ENCODE peak calls at places on chromosomes 12 and 14, in five cellular contexts. H is GM23338, I is ovary, X is uterus, R is prostate gland. V is an unnamed sample. For H3K4me1, the result is how much of the 10 kb centered on the place peaks cover.

GRCh38 chr14:68772761-68773381 is 20.0 kb downstream of the ZFP36L1 start:
- DNase-seq in H (no peak), I (no peak), X (no peak), R (no peak), V (no peak)

GRCh38 chr12:76563061-76563460 is 3.5 kb upstream of the OSBPL8 start:
- DNase-seq in H (no peak), I (no peak), X (no peak), R (no peak), V (no peak)

GRCh38 chr12:21677622-21678277 is 20.1 kb upstream of the LDHB start:
- DNase-seq in H (no peak), I (no peak), X (no peak), R (no peak), V (no peak)

GRCh38 chr14:98369344-98369743 is 902.7 kb downstream of the BCL11B start:
- DNase-seq in H (no peak), I (no peak), X (no peak), R (no peak), V (no peak)

GRCh38 chr14:52951730-52952481 is 1.1 kb upstream of the FERMT2 start:
- DNase-seq in H (peak), I (no peak), X (peak), R (peak), V (no peak)

GRCh38 chr12:104121001-104121400 is 17.0 kb downstream of the NFYB start:
- DNase-seq in H (no peak), I (no peak), X (no peak), R (no peak), V (no peak)

GRCh38 chr12:132488127-132489077 is 1.5 kb upstream of the FBRSL1 start:
- DNase-seq in H (no peak), I (peak), X (peak), R (no peak), V (peak)

GRCh38 chr12:52175411-52176350 is 16.1 kb downstream of the KRT80 start:
- DNase-seq in H (no peak), I (no peak), X (no peak), R (peak), V (no peak)

GRCh38 chr12:100820314-100820713 is 25.7 kb downstream of the ANO4 start:
- DNase-seq in H (no peak), I (no peak), X (no peak), R (no peak), V (no peak)

GRCh38 chr12:21527451-21528180 is 1.5 kb downstream of the SPX start:
- DNase-seq in H (peak), I (peak), X (no peak), R (peak), V (peak)

GRCh38 chr14:39266589-39266870 is 32.8 kb downstream of the MIA2 start:
- DNase-seq in H (no peak), I (peak), X (peak), R (peak), V (peak)

GRCh38 chr14:94649543-94650443 is 37.6 kb downstream of the SERPINA3 start:
- DNase-seq in H (no peak), I (no peak), X (no peak), R (no peak), V (no peak)

GRCh38 chr14:51269634-51270033 is 29.6 kb downstream of the TMX1 start:
- DNase-seq in H (no peak), I (no peak), X (no peak), R (no peak), V (no peak)

GRCh38 chr12:54853933-54854538 is at the start of gene MUCL1:
- DNase-seq in H (peak), I (no peak), X (no peak), R (peak), V (no peak)

GRCh38 chr14:52481864-52482263 is 70.4 kb downstream of the TXNDC16 start:
- DNase-seq in H (no peak), I (no peak), X (no peak), R (no peak), V (no peak)

GRCh38 chr14:31181271-31181670 is 26.3 kb downstream of the HECTD1 start:
- DNase-seq in H (no peak), I (no peak), X (no peak), R (no peak), V (no peak)

GRCh38 chr14:44803239-44803905 is 158.4 kb downstream of the KLHL28 start:
- DNase-seq in H (peak), I (no peak), X (no peak), R (no peak), V (no peak)

GRCh38 chr14:51304428-51304827 is 64.4 kb downstream of the TMX1 start:
- DNase-seq in H (peak), I (no peak), X (no peak), R (no peak), V (no peak)

GRCh38 chr14:32494566-32495434 is 165.7 kb downstream of the AKAP6 start:
- DNase-seq in H (no peak), I (no peak), X (no peak), R (no peak), V (peak)

GRCh38 chr14:75399819-75400678 is 27.8 kb upstream of the JDP2 start:
- DNase-seq in H (no peak), I (peak), X (peak), R (peak), V (peak)

GRCh38 chr12:53254816-53255545 is 13.1 kb upstream of the ESPL1 start:
- DNase-seq in H (no peak), I (no peak), X (no peak), R (no peak), V (no peak)

GRCh38 chr12:17017402-17017801 is 411.4 kb upstream of the LMO3 start:
- DNase-seq in H (no peak), I (no peak), X (no peak), R (no peak), V (no peak)

GRCh38 chr14:83042858-83043257 is 1509.2 kb upstream of the SEL1L start:
- DNase-seq in H (no peak), I (no peak), X (no peak), R (no peak), V (no peak)

GRCh38 chr12:68641138-68641537 is 30.4 kb downstream of the RAP1B start:
- DNase-seq in H (no peak), I (no peak), X (no peak), R (no peak), V (no peak)

GRCh38 chr12:110741795-110742717 is 635 bp downstream of the PPP1CC start:
- DNase-seq in H (peak), I (no peak), X (peak), R (no peak), V (no peak)

GRCh38 chr12:75257510-75257909 is 47.9 kb upstream of the KCNC2 start:
- DNase-seq in H (no peak), I (no peak), X (no peak), R (no peak), V (no peak)

GRCh38 chr12:84056-84455 is 17.5 kb downstream of the IQSEC3 start:
- DNase-seq in H (no peak), I (no peak), X (no peak), R (peak), V (no peak)

GRCh38 chr12:8499616-8500015 is 13.7 kb upstream of the CLEC4D start:
- DNase-seq in H (peak), I (no peak), X (no peak), R (no peak), V (no peak)

GRCh38 chr12:25051171-25051570 is 102.3 kb upstream of the BCAT1 start:
- DNase-seq in H (no peak), I (no peak), X (no peak), R (no peak), V (no peak)

GRCh38 chr12:68636268-68636667 is 25.6 kb downstream of the RAP1B start:
- DNase-seq in H (no peak), I (no peak), X (no peak), R (no peak), V (no peak)

GRCh38 chr12:68198490-68199086 is 27.0 kb downstream of the IL26 start:
- DNase-seq in H (no peak), I (no peak), X (no peak), R (no peak), V (no peak)

GRCh38 chr14:106802413-106803364 is 1276.3 kb downstream of the TMEM121 start:
- DNase-seq in H (no peak), I (no peak), X (no peak), R (no peak), V (no peak)

GRCh38 chr12:96294831-96295230 is 100.7 kb downstream of the ELK3 start:
- DNase-seq in H (no peak), I (no peak), X (no peak), R (no peak), V (no peak)

GRCh38 chr12:128783129-128783574 is 40.6 kb downstream of the SLC15A4 start:
- DNase-seq in H (no peak), I (no peak), X (peak), R (no peak), V (no peak)

DNA sequence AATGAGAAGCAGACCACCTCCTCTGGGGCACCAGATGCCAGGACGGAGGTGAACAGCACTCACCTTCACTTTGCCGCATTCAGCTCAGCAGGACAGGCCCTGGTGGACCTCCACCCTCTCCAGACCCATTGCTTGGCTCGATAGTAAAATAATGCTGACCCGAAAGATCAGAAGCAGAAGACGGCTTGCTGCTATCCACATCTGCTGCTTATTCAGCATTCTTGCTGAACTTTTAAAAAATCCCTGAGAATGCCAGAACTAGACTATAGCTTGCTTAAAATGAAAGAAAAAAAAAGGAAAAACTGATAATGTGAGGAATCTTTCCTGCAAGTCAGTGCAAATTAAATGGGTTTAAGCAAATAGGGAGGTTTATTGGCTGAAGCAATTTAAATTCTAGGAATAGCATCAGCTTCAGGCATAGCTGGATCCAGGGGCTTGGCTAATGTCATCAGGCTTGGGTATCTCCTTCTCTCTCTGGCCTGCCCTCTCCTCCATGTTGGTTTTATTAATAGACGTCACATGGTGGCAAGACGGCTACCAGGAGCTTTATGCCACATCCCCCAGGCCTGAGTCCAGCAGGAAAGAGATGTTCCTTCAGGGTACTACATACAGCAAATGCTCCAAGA is 137.9 kb downstream of the SCARB1 start:
- DNase-seq in H (no peak), I (no peak), X (no peak), R (no peak), V (no peak)
- H3K27ac ChIP-seq in H (no peak), I (no peak), X (no peak), R (no peak), V (peak)

GRCh38 chr14:67359775-67360468 is at the start of the genes ATP6V1D and EIF2S1:
- DNase-seq in H (peak), I (peak), X (peak), R (peak), V (peak)
- H3K4me1 ChIP-seq in H (under half), I (under half), X (under half), R (under half), V (under half)

DNA sequence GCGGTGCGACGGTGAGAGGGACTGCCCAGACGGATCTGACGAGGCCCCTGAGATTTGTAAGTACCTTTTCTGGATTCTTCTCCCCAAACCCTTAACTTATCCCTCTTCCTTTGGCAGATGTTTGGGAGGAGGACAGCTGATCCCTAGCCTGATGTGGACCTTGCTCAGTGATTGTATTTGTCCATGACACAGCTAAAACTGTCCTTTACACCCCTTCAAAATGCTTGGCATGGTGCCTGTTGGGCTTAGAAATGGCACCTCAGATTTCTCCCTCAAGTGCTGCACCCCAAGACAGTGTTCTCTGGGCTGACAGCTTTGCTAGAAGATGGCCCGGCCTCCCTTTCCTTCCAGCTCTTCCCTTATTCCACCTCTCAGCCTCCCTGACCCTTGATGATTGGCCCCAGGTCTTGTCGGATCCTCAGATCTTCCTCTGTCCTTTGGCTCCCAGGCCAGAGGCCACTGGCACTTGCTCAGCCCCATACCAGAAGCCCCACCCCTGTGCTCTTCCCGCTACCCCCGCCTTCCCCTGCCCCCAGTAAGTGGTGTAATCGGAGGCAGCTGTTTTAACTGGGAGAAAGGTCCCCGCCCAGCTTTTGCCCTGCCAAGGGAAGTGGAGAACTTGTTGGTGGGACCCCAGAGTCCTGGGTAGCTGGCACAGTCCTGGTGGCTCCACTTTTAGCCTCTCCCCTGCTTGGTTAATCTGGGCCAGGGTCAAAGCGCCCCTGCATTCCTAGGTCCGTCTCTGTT is 8.7 kb downstream of the LRP1-AS start:
- DNase-seq in H (no peak), I (peak), X (peak), R (no peak), V (peak)
- H3K27ac ChIP-seq in H (no peak), I (peak), X (peak), R (no peak), V (peak)

DNA sequence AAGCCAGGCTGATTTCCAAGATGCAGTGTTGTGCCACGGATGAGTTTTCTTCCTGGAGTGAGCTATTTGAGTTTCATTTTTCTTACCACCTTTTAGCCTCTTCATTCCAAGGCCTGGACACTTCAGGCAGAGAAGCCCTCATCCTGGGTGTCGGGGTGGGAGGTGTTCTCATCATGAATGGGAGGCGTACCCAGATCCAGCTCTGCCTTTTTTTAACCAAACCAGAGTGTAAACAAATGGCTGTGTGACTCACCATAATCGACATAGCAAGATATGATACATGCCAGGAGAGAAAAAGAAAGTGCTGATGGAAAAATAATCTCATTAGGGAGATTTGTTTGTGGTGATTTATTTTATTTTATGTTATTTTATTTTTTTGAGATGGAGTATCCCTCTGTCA is 80.0 kb downstream of the ARF6 start:
- DNase-seq in H (no peak), I (peak), X (peak), R (peak), V (no peak)
- H3K4me1 ChIP-seq in H (under half), I (under half), X (under half), R (under half), V (under half)

DNA sequence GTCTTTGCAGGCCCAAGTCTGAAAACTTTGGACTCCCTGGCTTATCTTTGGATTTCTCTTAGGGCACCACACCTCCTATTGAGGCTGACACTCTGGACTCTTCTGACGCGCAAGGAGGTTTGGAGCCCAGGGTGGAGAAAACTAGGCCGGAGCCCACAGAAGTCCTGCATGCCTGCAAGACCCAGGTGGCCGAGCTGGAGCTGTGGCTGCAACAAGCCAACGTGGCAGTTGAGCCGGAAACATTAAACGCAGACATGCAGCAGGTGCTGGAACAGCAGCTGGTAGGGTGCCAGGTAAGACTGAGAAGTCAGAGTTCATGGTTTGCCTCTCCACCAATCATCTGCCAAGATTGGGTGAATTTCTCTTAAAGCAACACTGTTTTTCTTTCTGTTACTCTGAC is 180.9 kb downstream of the ESR2 start:
- DNase-seq in H (no peak), I (peak), X (no peak), R (peak), V (no peak)
- H3K27ac ChIP-seq in H (peak), I (no peak), X (no peak), R (no peak), V (peak)

GRCh38 chr12:14979468-14979867 is 6.6 kb downstream of the PDE6H start:
- DNase-seq in H (no peak), I (no peak), X (no peak), R (no peak), V (no peak)

GRCh38 chr12:14982562-14982961 is 9.7 kb downstream of the PDE6H start:
- DNase-seq in H (no peak), I (no peak), X (no peak), R (no peak), V (no peak)

GRCh38 chr12:14982986-14983385 is 10.1 kb downstream of the PDE6H start:
- DNase-seq in H (no peak), I (no peak), X (no peak), R (no peak), V (no peak)

GRCh38 chr12:14984036-14984435 is 11.2 kb downstream of the PDE6H start:
- DNase-seq in H (no peak), I (no peak), X (no peak), R (no peak), V (no peak)

GRCh38 chr12:14981049-14981448 is 8.2 kb downstream of the PDE6H start:
- DNase-seq in H (no peak), I (no peak), X (no peak), R (no peak), V (peak)
- H3K4me1 ChIP-seq in H (under half), I (under half), X (under half), R (under half), V (under half)

GRCh38 chr14:91866511-91867295 is 633 bp downstream of the TC2N start:
- DNase-seq in H (no peak), I (no peak), X (no peak), R (no peak), V (no peak)
- H3K27ac ChIP-seq in H (no peak), I (no peak), X (peak), R (no peak), V (peak)

GRCh38 chr14:56194062-56194461 is 75.9 kb downstream of the PELI2 start:
- DNase-seq in H (no peak), I (no peak), X (no peak), R (no peak), V (no peak)

GRCh38 chr14:56197150-56197549 is 78.9 kb downstream of the PELI2 start:
- DNase-seq in H (no peak), I (no peak), X (no peak), R (no peak), V (no peak)

GRCh38 chr14:56196274-56196673 is 78.1 kb downstream of the PELI2 start:
- DNase-seq in H (no peak), I (no peak), X (no peak), R (no peak), V (no peak)

GRCh38 chr14:56195219-56195618 is 77.0 kb downstream of the PELI2 start:
- DNase-seq in H (peak), I (no peak), X (no peak), R (no peak), V (no peak)

DNA sequence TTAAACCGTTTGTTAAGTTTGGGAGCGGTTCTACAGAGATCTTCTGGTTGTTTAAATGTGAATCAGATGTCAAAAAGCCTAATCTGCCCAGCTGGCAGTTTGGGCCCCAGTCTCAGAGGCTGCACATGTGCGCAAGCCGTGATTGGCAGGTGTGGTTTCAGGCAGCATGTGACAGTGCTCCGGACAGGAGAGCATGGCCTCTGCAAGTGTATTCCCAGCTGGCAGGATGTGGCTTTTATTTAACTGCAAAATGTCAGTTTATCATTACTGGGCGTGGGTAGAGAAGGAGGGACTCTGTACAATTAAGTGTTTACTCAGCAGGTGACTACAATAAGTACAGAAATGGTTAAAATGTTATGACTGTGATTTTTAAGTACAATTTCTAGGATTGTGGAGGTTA is 77.5 kb downstream of the PELI2 start:
- DNase-seq in H (no peak), I (no peak), X (no peak), R (no peak), V (peak)
- H3K4me1 ChIP-seq in H (under half), I (under half), X (under half), R (under half), V (under half)

GRCh38 chr12:93807354-93807753 is 130.2 kb downstream of the CRADD start:
- DNase-seq in H (no peak), I (no peak), X (no peak), R (no peak), V (no peak)

GRCh38 chr12:93808169-93808899 is 131.2 kb downstream of the CRADD start:
- DNase-seq in H (no peak), I (no peak), X (no peak), R (no peak), V (no peak)

GRCh38 chr12:93804392-93805179 is 127.4 kb downstream of the CRADD start:
- DNase-seq in H (no peak), I (no peak), X (no peak), R (no peak), V (no peak)

GRCh38 chr12:93803408-93803807 is 126.2 kb downstream of the CRADD start:
- DNase-seq in H (no peak), I (no peak), X (no peak), R (peak), V (no peak)

DNA sequence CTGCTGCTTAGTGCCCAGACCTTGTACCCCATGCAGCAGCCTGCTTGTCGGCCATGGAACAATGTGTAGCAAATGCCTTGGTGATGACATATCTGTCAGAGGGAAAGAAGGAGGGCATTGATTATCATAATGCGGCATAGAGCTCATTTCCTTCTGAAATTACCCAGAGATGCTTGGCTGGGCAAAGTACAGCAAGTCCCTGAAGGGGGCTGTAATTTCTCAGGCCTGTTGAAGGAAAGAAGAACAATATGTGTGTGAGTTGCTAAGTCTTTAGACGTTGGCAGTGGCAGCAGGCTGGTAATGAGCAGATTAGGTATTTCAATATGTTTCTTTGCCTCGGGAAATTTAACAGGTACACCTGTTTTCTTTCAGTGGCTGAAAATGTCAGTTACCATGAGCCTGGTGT is 128.6 kb downstream of the CRADD start:
- DNase-seq in H (no peak), I (no peak), X (no peak), R (no peak), V (no peak)
- H3K27ac ChIP-seq in H (no peak), I (no peak), X (no peak), R (no peak), V (no peak)

V was measured in right cardiac atrium.